ENCODE peak calls at places on chromosomes 6 and 20, in four cellular contexts. F is IMR-90, H is A549, S is lower lobe of right lung. A is an unnamed sample.

GRCh38 chr20:51628533-51629398 is 86.2 kb upstream of the NFATC2 start:
- DNase-seq in H (no peak), S (no peak), F (peak), A (no peak)

GRCh38 chr20:49634116-49634515 is 66.2 kb upstream of the PTGIS start:
- DNase-seq in F (no peak), S (no peak), H (no peak), A (no peak)

GRCh38 chr6:41072836-41073202 is at the start of gene NFYA:
- DNase-seq in H (no peak), S (peak), F (peak), A (peak)

GRCh38 chr20:50663095-50663821 is 28.1 kb downstream of the RIPOR3 start:
- DNase-seq in S (no peak), H (peak), F (no peak), A (peak)

GRCh38 chr6:116351101-116351500 is 19.6 kb upstream of the DSE start:
- DNase-seq in S (no peak), H (no peak), F (no peak), A (no peak)

GRCh38 chr20:4470375-4470774 is 251.3 kb upstream of the PRND start:
- DNase-seq in H (no peak), S (no peak), F (peak), A (no peak)

GRCh38 chr6:125658125-125658524 is 91.3 kb upstream of the HEY2 start:
- DNase-seq in S (no peak), F (no peak), H (no peak), A (no peak)

GRCh38 chr6:112027942-112028674 is 25.8 kb upstream of the CCN6 start:
- DNase-seq in F (no peak), H (no peak), S (no peak), A (no peak)

GRCh38 chr6:93799226-93799625 is 379.9 kb upstream of the EPHA7 start:
- DNase-seq in S (no peak), H (no peak), F (no peak), A (no peak)

GRCh38 chr6:10540073-10540746 is 19.1 kb downstream of the GCNT2 start:
- DNase-seq in S (no peak), F (no peak), H (no peak), A (no peak)

GRCh38 chr6:42784739-42785498 is 3.1 kb downstream of the BICRAL start:
- DNase-seq in H (no peak), S (no peak), F (no peak), A (no peak)

GRCh38 chr6:46320505-46320904 is 149.7 kb upstream of the ENPP5 start:
- DNase-seq in S (no peak), H (no peak), F (no peak), A (no peak)

GRCh38 chr6:157760589-157761330 is 62.3 kb upstream of the SNX9 start:
- DNase-seq in H (peak), S (no peak), F (peak), A (peak)

GRCh38 chr6:143450453-143451362 is at the start of the genes ADAT2 and PEX3:
- DNase-seq in H (peak), F (peak), S (peak), A (peak)
- TF ChIP-seq CTCF in H (no peak), F (no peak), S (no peak), A (no peak)

DNA sequence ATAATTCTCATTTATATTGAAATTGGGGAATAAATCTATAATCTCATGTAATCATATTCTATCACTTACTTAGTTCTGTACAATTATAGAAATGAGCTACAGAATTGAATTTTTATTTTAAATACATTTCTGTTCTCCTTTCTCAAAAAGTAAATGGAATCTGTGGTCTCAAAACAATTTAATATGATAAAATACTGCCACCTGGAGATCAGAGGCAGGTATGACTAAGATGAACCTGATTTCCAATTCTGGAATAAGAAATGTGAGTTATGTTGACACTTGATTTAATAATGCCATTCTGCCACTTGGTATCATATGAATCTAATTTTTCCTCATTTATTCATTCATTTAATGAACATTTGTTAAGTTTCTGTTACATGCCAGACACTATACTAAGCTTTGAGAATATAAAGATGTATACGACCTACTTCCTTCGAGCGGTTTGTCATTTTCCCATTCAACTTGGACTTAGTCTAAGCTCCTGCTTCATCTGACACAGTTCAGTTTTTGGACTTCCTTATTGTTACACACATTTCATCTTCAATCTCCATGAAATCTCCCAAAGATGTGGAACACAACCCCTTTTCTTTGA is 7.6 kb upstream of the CCDC28A start:
- DNase-seq in S (no peak), H (peak), F (peak), A (no peak)
- TF ChIP-seq CTCF in S (peak), H (peak), F (peak), A (no peak)

DNA sequence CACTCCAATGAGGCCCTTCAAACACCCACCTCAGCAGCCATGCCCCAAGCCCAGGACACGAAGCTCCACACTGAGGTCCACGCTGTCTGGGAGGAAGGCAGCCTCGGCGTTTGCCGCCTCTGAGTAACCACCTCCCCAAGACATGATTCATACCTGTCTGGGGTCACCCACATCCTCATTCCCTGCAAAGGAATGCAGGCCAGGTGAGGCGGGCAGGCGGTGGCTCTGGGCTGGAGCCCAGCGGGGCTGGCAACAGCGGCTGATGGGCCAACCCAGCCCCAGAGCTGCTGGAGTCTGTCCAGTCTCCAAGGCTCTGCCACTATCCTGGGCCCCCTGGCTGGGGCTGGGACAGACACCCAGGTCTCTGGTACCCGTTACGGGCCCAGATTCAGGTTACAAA is 14.8 kb downstream of the PMEPA1 start:
- DNase-seq in H (peak), S (peak), F (no peak), A (peak)
- TF ChIP-seq CTCF in H (no peak), S (no peak), F (no peak), A (no peak)

GRCh38 chr6:113763311-113763766 is 93.8 kb upstream of the MARCKS start:
- DNase-seq in H (no peak), F (peak), S (no peak), A (no peak)
- TF ChIP-seq CTCF in H (no peak), F (no peak), S (no peak), A (no peak)

GRCh38 chr6:128400875-128401274 is 119.5 kb downstream of the PTPRK start:
- DNase-seq in S (no peak), F (peak), H (no peak), A (no peak)
- TF ChIP-seq CTCF in S (no peak), F (no peak), H (no peak), A (no peak)

GRCh38 chr20:35001596-35002362 is 46.1 kb downstream of the MYH7B start:
- DNase-seq in F (no peak), S (peak), H (no peak), A (no peak)
- TF ChIP-seq CTCF in F (peak), S (no peak), H (peak), A (no peak)

GRCh38 chr6:169567809-169568208 is 134.0 kb downstream of the WDR27 start:
- DNase-seq in H (no peak), S (no peak), F (no peak), A (no peak)

GRCh38 chr6:169566319-169566718 is 135.5 kb downstream of the WDR27 start:
- DNase-seq in F (no peak), S (no peak), H (no peak), A (no peak)

GRCh38 chr6:169566961-169567360 is 134.9 kb downstream of the WDR27 start:
- DNase-seq in H (no peak), S (no peak), F (no peak), A (no peak)

GRCh38 chr6:169561665-169562064 is 140.2 kb downstream of the WDR27 start:
- DNase-seq in F (no peak), H (no peak), S (no peak), A (no peak)

GRCh38 chr6:169564453-169565240 is 137.2 kb downstream of the WDR27 start:
- DNase-seq in S (no peak), F (no peak), H (no peak), A (no peak)
- TF ChIP-seq CTCF in S (no peak), F (no peak), H (no peak), A (no peak)

DNA sequence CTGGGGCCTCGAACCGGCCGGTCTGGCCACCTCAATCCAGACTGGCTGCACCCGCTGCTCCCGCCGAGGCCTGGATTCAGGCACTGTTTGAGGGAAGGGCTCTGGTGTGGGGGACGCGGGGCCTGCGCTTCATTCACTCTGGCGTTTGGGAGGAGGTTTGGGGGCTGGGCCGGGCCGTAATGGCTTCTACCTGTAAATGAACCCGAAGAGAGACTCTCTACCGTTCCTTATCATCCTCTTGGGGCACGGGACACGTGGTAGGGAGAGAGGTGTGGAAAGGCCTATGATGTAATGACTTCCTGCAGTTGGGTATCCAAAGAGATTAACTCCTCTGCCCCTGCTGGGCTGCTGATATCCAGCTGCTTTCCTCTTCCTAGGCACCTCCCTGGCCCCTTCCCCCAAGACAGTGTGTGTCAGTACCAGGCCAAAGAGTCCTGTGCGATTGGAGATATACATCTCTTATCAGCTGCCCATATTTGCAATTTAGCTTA is 1.8 kb downstream of the FOXO3 start:
- DNase-seq in S (peak), H (peak), F (peak), A (peak)
- TF ChIP-seq CTCF in S (peak), H (no peak), F (peak), A (no peak)

GRCh38 chr6:28896505-28897392 is 27.0 kb downstream of the TRIM27 start:
- DNase-seq in H (peak), S (peak), F (peak), A (peak)
- TF ChIP-seq CTCF in H (peak), S (peak), F (no peak), A (no peak)